ENCODE peak calls at places on chromosomes 3 and 15, in four cellular contexts. One of them, this sample, is unnamed.

GRCh38 chr3:170405101-170405500 is 13.6 kb upstream of the CLDN11 start:
- DNase-seq in K562: no peak
- DNase-seq in HepG2: no peak
- DNase-seq in SK-N-SH: no peak
- DNase-seq in this sample: no peak

GRCh38 chr3:72245183-72245811 is 460.3 kb upstream of the PROK2 start:
- DNase-seq in K562: no peak
- DNase-seq in HepG2: no peak
- DNase-seq in SK-N-SH: peak
- DNase-seq in this sample: no peak

GRCh38 chr3:86923071-86923476 is 67.9 kb downstream of the VGLL3 start:
- DNase-seq in K562: no peak
- DNase-seq in HepG2: no peak
- DNase-seq in SK-N-SH: no peak
- DNase-seq in this sample: no peak

GRCh38 chr15:101126618-101127502 is 125.0 kb downstream of the CHSY1 start:
- DNase-seq in K562: no peak
- DNase-seq in HepG2: no peak
- DNase-seq in SK-N-SH: peak
- DNase-seq in this sample: no peak

GRCh38 chr3:39275052-39275451 is 4.8 kb downstream of the CX3CR1 start:
- DNase-seq in K562: no peak
- DNase-seq in HepG2: no peak
- DNase-seq in SK-N-SH: no peak
- DNase-seq in this sample: no peak

GRCh38 chr15:60479361-60479684 is 381 bp upstream of the ICE2 start:
- DNase-seq in K562: no peak
- DNase-seq in HepG2: no peak
- DNase-seq in SK-N-SH: no peak
- DNase-seq in this sample: no peak

GRCh38 chr15:40289140-40289775 is 6.4 kb upstream of the ANKRD63 start:
- DNase-seq in K562: no peak
- DNase-seq in HepG2: no peak
- DNase-seq in SK-N-SH: no peak
- DNase-seq in this sample: no peak

GRCh38 chr3:14465425-14465824 is 63.0 kb downstream of the SLC6A6 start:
- DNase-seq in K562: no peak
- DNase-seq in HepG2: no peak
- DNase-seq in SK-N-SH: no peak
- DNase-seq in this sample: no peak

GRCh38 chr15:80179025-80179759 is 26.4 kb downstream of the FAH start:
- DNase-seq in K562: no peak
- DNase-seq in HepG2: no peak
- DNase-seq in SK-N-SH: no peak
- DNase-seq in this sample: no peak

GRCh38 chr15:58307313-58307961 is 124.4 kb upstream of the LIPC start:
- DNase-seq in K562: no peak
- DNase-seq in HepG2: no peak
- DNase-seq in SK-N-SH: peak
- DNase-seq in this sample: no peak
- TF ChIP-seq ELF1 in K562: no peak
- TF ChIP-seq ELF1 in HepG2: no peak
- TF ChIP-seq ELF1 in SK-N-SH: no peak
- TF ChIP-seq ELF1 in this sample: no peak

GRCh38 chr3:42706721-42707619 is 4.4 kb upstream of the HHATL start:
- DNase-seq in K562: no peak
- DNase-seq in HepG2: no peak
- DNase-seq in SK-N-SH: peak
- DNase-seq in this sample: no peak
- TF ChIP-seq ELF1 in K562: no peak
- TF ChIP-seq ELF1 in HepG2: no peak
- TF ChIP-seq ELF1 in SK-N-SH: no peak
- TF ChIP-seq ELF1 in this sample: no peak

DNA sequence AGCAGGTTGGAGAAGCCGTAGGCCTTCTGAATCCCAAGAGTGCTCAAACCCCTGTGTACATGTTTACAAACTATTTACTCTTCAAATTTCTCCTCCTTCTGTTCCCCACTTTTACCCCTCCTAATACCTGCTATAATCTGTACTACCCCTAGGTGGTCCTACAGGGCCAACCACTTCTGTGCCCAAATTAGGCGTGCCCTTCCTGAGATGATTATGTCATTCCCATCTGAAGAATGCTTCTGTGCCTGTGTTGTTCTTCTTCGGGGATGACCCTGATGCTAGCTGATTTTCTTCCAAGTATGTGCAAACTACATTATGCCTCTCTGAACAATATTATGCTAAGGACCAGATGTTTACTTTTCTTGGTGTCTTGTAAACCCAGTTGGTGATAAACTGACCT is 20.5 kb downstream of the RBP2 start:
- DNase-seq in K562: no peak
- DNase-seq in HepG2: no peak
- DNase-seq in SK-N-SH: peak
- DNase-seq in this sample: no peak
- TF ChIP-seq ELF1 in K562: no peak
- TF ChIP-seq ELF1 in HepG2: no peak
- TF ChIP-seq ELF1 in SK-N-SH: no peak
- TF ChIP-seq ELF1 in this sample: no peak

GRCh38 chr3:61894988-61895935 is 333.9 kb downstream of the PTPRG start:
- DNase-seq in K562: no peak
- DNase-seq in HepG2: peak
- DNase-seq in SK-N-SH: peak
- DNase-seq in this sample: peak
- TF ChIP-seq ELF1 in K562: no peak
- TF ChIP-seq ELF1 in HepG2: no peak
- TF ChIP-seq ELF1 in SK-N-SH: no peak
- TF ChIP-seq ELF1 in this sample: peak

GRCh38 chr3:126811530-126811929 is 107.5 kb downstream of the CHCHD6 start:
- DNase-seq in K562: no peak
- DNase-seq in HepG2: no peak
- DNase-seq in SK-N-SH: no peak
- DNase-seq in this sample: no peak
- TF ChIP-seq ELF1 in K562: no peak
- TF ChIP-seq ELF1 in HepG2: no peak
- TF ChIP-seq ELF1 in SK-N-SH: no peak
- TF ChIP-seq ELF1 in this sample: no peak

DNA sequence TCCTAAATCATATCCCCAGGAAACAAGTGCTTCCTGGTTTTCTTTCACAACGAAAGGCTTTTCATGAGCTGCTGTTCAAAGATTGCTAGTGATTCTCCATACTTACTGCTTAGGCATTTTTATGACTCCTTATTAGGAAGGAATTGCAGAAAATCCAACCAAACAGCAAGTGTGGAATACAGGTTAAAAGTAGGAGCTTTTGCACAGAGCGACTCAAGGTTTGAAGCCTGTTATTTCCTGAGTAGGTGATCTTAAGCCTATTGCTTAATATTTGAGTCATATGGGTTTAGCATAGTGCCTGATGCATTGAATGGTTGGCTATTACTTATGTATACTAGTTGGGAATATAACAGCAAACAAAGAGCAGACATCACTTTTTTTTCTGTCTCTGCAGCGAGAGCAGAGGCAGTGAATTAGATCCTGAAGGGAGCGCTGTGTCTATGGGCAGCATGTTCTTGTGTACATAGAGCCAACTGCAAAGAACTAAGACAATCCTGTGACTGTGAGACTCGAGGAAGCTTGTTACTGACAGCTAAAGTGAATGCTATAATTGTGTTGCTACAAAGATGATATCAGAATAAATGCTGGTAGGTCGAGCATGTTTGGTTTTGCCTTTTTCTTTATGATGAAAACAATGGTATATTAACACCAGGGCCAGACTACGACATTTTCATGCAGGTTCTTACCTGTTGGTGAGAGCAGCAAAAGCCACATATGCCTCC is 6.3 kb downstream of the TM4SF1 start:
- DNase-seq in K562: no peak
- DNase-seq in HepG2: peak
- DNase-seq in SK-N-SH: no peak
- DNase-seq in this sample: no peak
- TF ChIP-seq ELF1 in K562: no peak
- TF ChIP-seq ELF1 in HepG2: no peak
- TF ChIP-seq ELF1 in SK-N-SH: peak
- TF ChIP-seq ELF1 in this sample: no peak

DNA sequence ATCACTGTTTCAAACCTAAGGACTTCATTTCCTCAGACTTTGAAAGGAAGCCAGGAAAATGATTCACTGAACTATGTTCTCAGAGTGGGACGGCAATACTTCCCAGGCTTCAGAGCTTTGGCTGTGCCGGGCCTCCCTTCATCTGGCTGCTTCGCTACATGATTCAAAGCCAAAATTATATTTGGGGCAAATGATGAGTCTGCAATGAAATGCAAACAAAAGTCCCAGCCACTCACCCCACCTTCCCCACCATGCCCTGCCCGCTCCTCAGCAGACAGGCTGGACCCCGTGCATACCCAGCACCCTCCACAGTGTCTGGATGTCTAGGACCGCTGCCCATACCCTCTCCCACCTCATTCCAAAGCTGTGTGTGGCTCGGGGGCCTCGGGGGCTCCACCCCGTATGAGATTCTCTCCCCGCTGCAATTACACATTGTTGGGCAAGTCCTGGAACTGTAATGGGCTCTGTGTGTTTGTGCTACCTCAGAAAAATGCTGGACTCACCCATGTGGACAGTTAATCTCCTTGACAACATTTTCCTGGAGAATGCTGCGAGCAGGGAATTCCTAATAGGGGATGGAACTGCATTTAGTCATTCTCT is 32.2 kb downstream of the ATP10A start:
- DNase-seq in K562: no peak
- DNase-seq in HepG2: no peak
- DNase-seq in SK-N-SH: no peak
- DNase-seq in this sample: no peak
- TF ChIP-seq ELF1 in K562: no peak
- TF ChIP-seq ELF1 in HepG2: no peak
- TF ChIP-seq ELF1 in SK-N-SH: no peak
- TF ChIP-seq ELF1 in this sample: no peak